ENCODE peak calls at places on chromosomes 2 and 18, in seven cellular contexts. B is mesenchymal stem cell; G is pancreas; O is CD4-positive, alpha-beta memory T cell; V is body of pancreas; N is aorta; P is testis. J is an unnamed sample. For H3K4me1 and H3K9me3, the result is how much of the 10 kb centered on the place peaks cover.

GRCh38 chr2:208373460-208374089 is 33.0 kb upstream of the PTH2R start:
- DNase-seq in B (peak), G (peak), O (no peak), V (peak), N (no peak), P (peak), J (peak)

GRCh38 chr2:45889053-45889452 is 237.6 kb downstream of the PRKCE start:
- DNase-seq in B (no peak), G (peak), O (no peak), V (peak), N (no peak), P (peak), J (no peak)

GRCh38 chr2:206740800-206741199 is 22.6 kb upstream of the DYTN start:
- DNase-seq in B (no peak), G (no peak), O (no peak), V (no peak), N (no peak), P (no peak), J (no peak)

GRCh38 chr2:204686415-204686814 is 141.1 kb downstream of the PARD3B start:
- DNase-seq in B (no peak), G (no peak), O (no peak), V (no peak), N (no peak), P (no peak), J (no peak)

GRCh38 chr2:6526093-6526824 is 339.4 kb downstream of the CMPK2 start:
- DNase-seq in B (no peak), G (peak), O (no peak), V (peak), N (no peak), P (no peak), J (no peak)

GRCh38 chr18:76412010-76412817 is 82.8 kb downstream of the ZNF516 start:
- DNase-seq in B (no peak), G (no peak), O (no peak), V (no peak), N (no peak), P (no peak), J (no peak)

GRCh38 chr2:242031481-242032019 is 162.0 kb downstream of the RTP5 start:
- DNase-seq in B (peak), G (peak), O (peak), V (no peak), N (peak), P (no peak), J (peak)

GRCh38 chr2:48471048-48471474 is 58.9 kb upstream of the STON1 start:
- DNase-seq in B (peak), G (no peak), O (no peak), V (no peak), N (no peak), P (peak), J (no peak)

GRCh38 chr2:230153390-230153976 is 66.3 kb downstream of the SP110 start:
- DNase-seq in B (peak), G (no peak), O (no peak), V (no peak), N (no peak), P (no peak), J (no peak)

GRCh38 chr2:15763106-15763821 is 171.6 kb downstream of the DDX1 start:
- DNase-seq in B (no peak), G (no peak), O (no peak), V (no peak), N (no peak), P (no peak), J (no peak)

GRCh38 chr2:183348492-183348891 is 224.2 kb downstream of the NUP35 start:
- DNase-seq in B (no peak), G (no peak), O (no peak), V (no peak), N (no peak), P (no peak), J (no peak)

GRCh38 chr2:171841996-171842395 is 52.0 kb downstream of the SLC25A12 start:
- DNase-seq in B (no peak), G (no peak), O (no peak), V (no peak), N (no peak), P (no peak), J (no peak)

GRCh38 chr2:171393487-171393886 is 40.3 kb downstream of the METTL8 start:
- DNase-seq in B (no peak), G (no peak), O (no peak), V (no peak), N (no peak), P (no peak), J (no peak)

GRCh38 chr2:102186676-102187190 is at the start of gene IL1RL2:
- DNase-seq in B (no peak), G (no peak), O (no peak), V (no peak), N (no peak), P (no peak), J (no peak)

GRCh38 chr2:160306985-160307384 is 106.9 kb upstream of the ITGB6 start:
- DNase-seq in B (peak), G (no peak), O (no peak), V (no peak), N (no peak), P (peak), J (no peak)

GRCh38 chr18:76443519-76444435 is 51.3 kb downstream of the ZNF516 start:
- DNase-seq in B (no peak), G (no peak), O (no peak), V (no peak), N (no peak), P (no peak), J (no peak)

GRCh38 chr18:58754544-58755068 is 83.3 kb downstream of the MALT1 start:
- DNase-seq in B (no peak), G (no peak), O (no peak), V (no peak), N (peak), P (no peak), J (peak)

GRCh38 chr2:191401287-191401686 is 156.1 kb downstream of the MYO1B start:
- DNase-seq in B (no peak), G (no peak), O (no peak), V (no peak), N (no peak), P (no peak), J (no peak)

GRCh38 chr2:97906309-97906708 is 89.4 kb downstream of the TMEM131 start:
- DNase-seq in B (no peak), G (no peak), O (no peak), V (no peak), N (no peak), P (no peak), J (no peak)

GRCh38 chr2:108571262-108571661 is 37.0 kb downstream of the LIMS1 start:
- DNase-seq in B (peak), G (no peak), O (no peak), V (no peak), N (no peak), P (no peak), J (no peak)

GRCh38 chr18:29311580-29311979 is 1134.7 kb upstream of the CDH2 start:
- DNase-seq in B (no peak), G (no peak), O (no peak), V (no peak), N (no peak), P (no peak), J (no peak)

GRCh38 chr2:153871231-153872221 is at the start of gene GALNT13:
- DNase-seq in B (peak), G (peak), O (no peak), V (peak), N (peak), P (peak), J (no peak)

GRCh38 chr2:17300141-17300540 is 218.1 kb downstream of the RAD51AP2 start:
- DNase-seq in B (peak), G (no peak), O (no peak), V (no peak), N (no peak), P (no peak), J (no peak)

GRCh38 chr18:55458456-55459238 is 129.3 kb downstream of the TCF4 start:
- DNase-seq in B (peak), G (no peak), O (no peak), V (no peak), N (no peak), P (peak), J (no peak)
- H3K4me1 ChIP-seq in B (under half), G (under half), O (under half), V (under half), N (under half), P (under half), J (under half)

DNA sequence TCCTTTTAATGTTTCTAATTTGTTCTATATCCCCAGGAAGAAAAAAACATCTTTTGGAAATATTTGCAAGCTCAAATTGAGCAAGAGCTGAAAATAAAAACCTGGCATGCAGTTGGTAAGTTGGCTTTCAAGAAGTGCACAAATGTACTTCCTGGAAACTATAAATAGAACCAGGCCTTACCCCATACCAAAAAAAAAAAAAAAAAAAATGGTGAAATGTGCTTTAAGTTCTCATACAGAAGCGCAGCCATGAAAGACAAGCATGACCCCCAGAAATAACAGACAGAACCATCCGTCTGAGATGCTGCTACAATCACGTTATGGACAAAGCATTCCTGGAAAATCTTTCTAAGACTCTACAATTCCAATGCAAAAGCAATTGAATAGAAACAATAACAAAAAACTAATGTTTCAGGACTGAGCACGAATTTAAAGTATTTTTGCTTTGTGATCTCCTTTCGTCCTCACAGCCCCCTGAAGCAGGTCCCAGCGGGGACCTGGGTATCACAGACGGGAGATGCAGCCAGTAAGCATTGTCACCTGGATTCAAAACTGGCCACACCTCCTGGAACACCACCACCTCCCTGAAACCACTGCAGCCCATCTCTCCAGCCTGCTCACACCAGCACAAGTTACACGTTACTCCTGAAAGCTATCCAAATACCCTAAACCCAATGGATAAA is 178.3 kb downstream of the HDAC4 start:
- DNase-seq in B (peak), G (no peak), O (no peak), V (no peak), N (no peak), P (no peak), J (no peak)
- H3K4me3 ChIP-seq in B (peak), G (no peak), O (no peak), V (no peak), N (no peak), P (no peak), J (no peak)

GRCh38 chr2:125341353-125341752 is 1314.6 kb upstream of the GYPC start:
- DNase-seq in B (no peak), G (no peak), O (no peak), V (no peak), N (no peak), P (no peak), J (no peak)
- H3K9me3 ChIP-seq in B (under half), G (under half), O (under half), V (under half), N (under half), P (under half), J (under half)

GRCh38 chr2:12116228-12116750 is 369.9 kb downstream of the LPIN1 start:
- DNase-seq in B (no peak), G (no peak), O (no peak), V (no peak), N (no peak), P (no peak), J (no peak)
- H3K4me1 ChIP-seq in B (under half), G (under half), O (under half), V (under half), N (under half), P (under half), J (under half)

DNA sequence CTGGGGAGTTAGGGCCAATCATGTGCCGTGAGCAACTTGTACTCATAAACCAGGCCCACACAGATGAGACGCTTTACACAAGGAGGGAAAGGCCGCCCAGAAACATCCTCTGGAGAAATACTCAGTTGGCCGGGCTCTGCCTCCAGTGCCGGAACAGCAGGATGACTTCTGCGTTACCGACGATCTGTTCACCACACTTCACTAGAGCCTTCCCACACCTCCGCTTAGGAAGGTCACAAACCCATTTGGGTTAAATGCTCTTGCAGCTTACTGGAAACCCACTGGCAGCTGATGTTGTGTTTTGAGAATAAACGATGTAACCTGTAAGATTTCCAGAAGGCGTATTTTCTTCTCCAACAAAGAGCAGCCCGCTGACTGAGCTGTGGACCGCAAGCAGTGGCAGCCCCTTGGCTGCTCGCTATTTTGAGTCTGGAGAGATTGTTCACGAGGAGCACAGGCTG is 44.1 kb downstream of the COLEC12 start:
- DNase-seq in B (peak), G (no peak), O (no peak), V (no peak), N (peak), P (peak), J (no peak)
- H3K4me3 ChIP-seq in B (peak), G (no peak), O (no peak), V (no peak), N (peak), P (no peak), J (no peak)

GRCh38 chr18:50955246-50955645 is 12.6 kb upstream of the ELAC1 start:
- DNase-seq in B (no peak), G (no peak), O (no peak), V (no peak), N (no peak), P (no peak), J (no peak)

GRCh38 chr18:50953822-50954221 is 14.0 kb upstream of the ELAC1 start:
- DNase-seq in B (no peak), G (no peak), O (no peak), V (no peak), N (no peak), P (no peak), J (no peak)

GRCh38 chr18:50961974-50962373 is 5.9 kb upstream of the ELAC1 start:
- DNase-seq in B (no peak), G (no peak), O (no peak), V (no peak), N (no peak), P (no peak), J (no peak)

GRCh38 chr18:50950626-50951025 is 17.2 kb upstream of the ELAC1 start:
- DNase-seq in B (no peak), G (no peak), O (no peak), V (no peak), N (no peak), P (no peak), J (no peak)

GRCh38 chr18:50956116-50956515 is 11.7 kb upstream of the ELAC1 start:
- DNase-seq in B (no peak), G (no peak), O (no peak), V (no peak), N (no peak), P (no peak), J (no peak)
- H3K9me3 ChIP-seq in B (under half), G (under half), O (under half), V (under half), N (under half), P (under half), J (under half)